ENCODE peak calls at places on chromosomes 1 and 21, in ten cellular contexts. L is suprapubic skin, U is right lobe of liver, A is ovary, P is heart left ventricle, W is tibial artery, I is left ventricle myocardium inferior, O is IMR-90, R is body of pancreas, V is astrocyte. Z is an unnamed sample.

GRCh38 chr1:145696630-145696960 is 10.6 kb downstream of the PDZK1 start:
- DNase-seq in P (no peak), V (no peak), A (no peak), R (no peak), O (no peak), I (no peak), W (no peak), L (no peak), U (no peak), Z (no peak)

GRCh38 chr1:40273547-40274166 is 15.6 kb downstream of the ZMPSTE24 start:
- DNase-seq in U (no peak), W (no peak), A (no peak), V (no peak), P (no peak), I (no peak), L (no peak), R (no peak), O (no peak), Z (no peak)

GRCh38 chr1:87826639-87827345 is 498.1 kb downstream of the LMO4 start:
- DNase-seq in L (no peak), O (peak; percentile 90), I (peak; percentile 27), V (peak; percentile 10), R (no peak), U (no peak), A (peak; percentile 42), P (peak; percentile 58), W (peak; percentile 39), Z (no peak)

GRCh38 chr1:209428241-209428921 is 155.1 kb upstream of the CAMK1G start:
- DNase-seq in R (no peak), W (no peak), I (no peak), P (no peak), V (no peak), L (no peak), A (no peak), O (no peak), U (no peak), Z (peak; percentile 76)

GRCh38 chr1:205319081-205320018 is 2.2 kb downstream of the NUAK2 start:
- DNase-seq in U (peak; percentile 83), P (peak; percentile 63), R (peak; percentile 89), A (peak; percentile 76), I (peak; percentile 71), V (peak; percentile 69), O (peak; percentile 78), L (no peak), W (peak; percentile 69), Z (peak; percentile 35)

GRCh38 chr1:110798691-110799256 is 74.2 kb upstream of the CD53 start:
- DNase-seq in R (no peak), U (no peak), A (no peak), P (no peak), W (no peak), L (no peak), I (no peak), O (no peak), V (no peak), Z (no peak)

GRCh38 chr1:57411262-57411661 is 12.6 kb downstream of the DAB1 start:
- DNase-seq in A (no peak), U (no peak), L (no peak), I (no peak), W (no peak), O (peak; percentile 31), P (peak; percentile 60), R (no peak), V (peak; percentile 72), Z (no peak)

GRCh38 chr1:200671235-200671786 is 1.6 kb upstream of the DDX59 start:
- DNase-seq in O (no peak), R (no peak), V (no peak), I (no peak), A (no peak), P (no peak), L (no peak), W (no peak), U (no peak), Z (no peak)

GRCh38 chr1:35554261-35555211 is 2.7 kb downstream of the KIAA0319L start:
- DNase-seq in R (peak; percentile 72), P (no peak), V (no peak), I (no peak), U (no peak), W (no peak), O (no peak), L (no peak), A (no peak), Z (no peak)

GRCh38 chr1:191629836-191630235 is 528.4 kb upstream of the RGS18 start:
- DNase-seq in W (no peak), U (no peak), P (no peak), O (no peak), I (no peak), R (no peak), V (no peak), L (no peak), A (no peak), Z (no peak)

GRCh38 chr1:22491995-22492726 is 40.5 kb downstream of the ZBTB40 start:
- DNase-seq in U (no peak), L (no peak), R (no peak), A (no peak), W (peak; percentile 37), V (no peak), I (no peak), P (no peak), O (no peak), Z (no peak)

GRCh38 chr1:21626921-21627339 is 42.2 kb downstream of the RAP1GAP start:
- DNase-seq in O (no peak), L (no peak), I (no peak), W (no peak), P (no peak), A (no peak), R (no peak), V (no peak), U (no peak), Z (no peak)

GRCh38 chr1:156815851-156816536 is 654 bp downstream of the SH2D2A start:
- DNase-seq in U (no peak), I (no peak), P (no peak), L (no peak), V (no peak), O (no peak), R (no peak), A (no peak), W (no peak), Z (no peak)
- H3K4me1 ChIP-seq in U (no peaks in the 10 kb centered on the region), I (peaks cover 28% of the 10 kb centered on the region), P (peaks cover 5% of the 10 kb centered on the region), L (peaks cover 17% of the 10 kb centered on the region), V (peaks cover 24% of the 10 kb centered on the region), O (peaks cover 14% of the 10 kb centered on the region), R (peaks cover 13% of the 10 kb centered on the region), A (peaks cover 5% of the 10 kb centered on the region), W (peaks cover 12% of the 10 kb centered on the region), Z (peaks cover 11% of the 10 kb centered on the region)

GRCh38 chr21:36745459-36745858 is 46.5 kb downstream of the SIM2 start:
- DNase-seq in I (no peak), V (no peak), P (no peak), W (no peak), A (no peak), U (no peak), O (no peak), L (no peak), R (no peak), Z (no peak)

GRCh38 chr21:36744560-36745231 is 45.8 kb downstream of the SIM2 start:
- DNase-seq in I (peak; percentile 28), L (no peak), P (peak; percentile 38), U (no peak), V (peak; percentile 21), O (no peak), W (no peak), A (no peak), R (no peak), Z (no peak)

GRCh38 chr21:36747815-36748381 is 49.0 kb downstream of the SIM2 start:
- DNase-seq in P (peak; percentile 47), O (peak; percentile 34), U (peak; percentile 66), V (peak; percentile 16), I (peak; percentile 62), W (no peak), L (no peak), R (peak; percentile 66), A (no peak), Z (peak; percentile 65)

GRCh38 chr21:36749935-36750578 is 51.1 kb downstream of the SIM2 start:
- DNase-seq in U (no peak), P (peak; percentile 39), V (peak; percentile 43), W (no peak), R (no peak), O (peak; percentile 44), I (no peak), L (no peak), A (no peak), Z (peak; percentile 61)

GRCh38 chr21:36747114-36747814 is 48.3 kb downstream of the SIM2 start:
- DNase-seq in R (no peak), L (no peak), V (no peak), O (no peak), I (peak; percentile 23), P (no peak), U (no peak), A (no peak), W (no peak), Z (peak; percentile 42)
- H3K4me3 ChIP-seq in R (no peak overlapping the region), L (peak overlapping the region; percentile 48), V (peak overlapping the region; percentile 28), O (peak overlapping the region; percentile 55), I (peak overlapping the region; percentile 66), P (peak overlapping the region; percentile 39), U (peak overlapping the region; percentile 30), A (no peak overlapping the region), W (peak overlapping the region; percentile 47), Z (peak overlapping the region; percentile 37)

DNA sequence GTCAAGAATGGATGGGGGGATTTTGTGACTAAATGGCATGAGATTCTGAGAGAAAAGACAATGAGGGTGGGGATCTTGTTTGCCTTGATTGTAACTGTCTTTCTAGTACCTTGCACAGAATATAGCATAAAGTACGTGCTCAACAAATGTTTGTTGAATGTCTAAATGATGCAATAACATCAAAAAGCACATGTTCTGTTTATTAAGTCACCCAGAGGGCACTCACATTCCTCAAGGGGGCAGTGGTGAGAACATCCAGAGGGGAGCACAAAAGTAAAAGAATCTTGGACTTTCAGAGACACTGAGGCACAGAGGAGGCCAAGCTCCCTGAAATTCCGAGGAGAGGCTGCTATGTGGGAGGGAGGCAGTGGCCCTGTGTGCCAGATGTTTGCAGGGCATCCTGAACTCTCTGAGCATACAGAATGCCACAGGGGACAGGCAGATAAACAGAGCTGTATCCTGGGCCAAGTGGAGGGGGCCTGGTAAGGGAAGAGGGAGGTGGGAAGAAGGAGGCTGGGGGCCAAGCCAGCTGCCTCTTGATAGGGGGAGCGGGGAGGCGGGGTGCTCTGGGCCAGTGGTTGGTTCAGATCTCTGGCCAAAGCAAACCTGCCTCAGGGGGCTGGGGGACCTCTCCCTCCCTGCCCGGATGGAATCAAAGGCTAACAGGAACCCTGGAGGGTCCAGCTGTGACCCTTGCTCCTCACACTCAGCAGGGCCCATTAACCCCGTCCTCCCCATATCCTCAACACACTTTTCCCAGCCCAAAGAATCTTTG is 6.5 kb upstream of the ATP1A2 start:
- DNase-seq in O (peak; percentile 52), U (no peak), I (no peak), R (no peak), V (peak; percentile 22), L (no peak), A (no peak), P (no peak), W (no peak), Z (peak; percentile 53)
- TF ChIP-seq CTCF in O (peak; percentile 55), U (peak; percentile 32), I (peak; percentile 67), R (peak; percentile 43), V (peak; percentile 66), L (no peak), A (no peak), P (peak; percentile 57), W (peak; percentile 39), Z (peak; percentile 54)

GRCh38 chr1:89755593-89755992 is 65.2 kb upstream of the LRRC8D start:
- DNase-seq in P (no peak), O (no peak), I (no peak), U (no peak), A (no peak), L (no peak), V (no peak), W (no peak), R (no peak), Z (no peak)
- H3K4me1 ChIP-seq in P (no peaks in the 10 kb centered on the region), O (peaks cover 10% of the 10 kb centered on the region), I (peaks cover 38% of the 10 kb centered on the region), U (no peaks in the 10 kb centered on the region), A (no peaks in the 10 kb centered on the region), L (peaks cover 13% of the 10 kb centered on the region), V (no peaks in the 10 kb centered on the region), W (no peaks in the 10 kb centered on the region), R (no peaks in the 10 kb centered on the region), Z (no peaks in the 10 kb centered on the region)